ENCODE peak calls at places on chromosomes 12 and 14, in five cellular contexts. C, P, R, O and J are unnamed samples.

GRCh38 chr12:91180577-91180976 is 2.0 kb downstream of the DCN start:
- DNase-seq in P (no peak), O (no peak), R (no peak), C (no peak), J (no peak)

GRCh38 chr14:59632381-59632780 is 55.8 kb upstream of the CCDC175 start:
- DNase-seq in P (no peak), O (peak), C (peak), R (peak), J (no peak)

GRCh38 chr14:56514663-56515371 is 64.8 kb upstream of the TMEM260 start:
- DNase-seq in O (no peak), P (no peak), C (no peak), R (no peak), J (no peak)

GRCh38 chr12:12612403-12612802 is 727 bp downstream of the CREBL2 start:
- DNase-seq in P (no peak), O (no peak), C (peak), R (peak), J (no peak)

GRCh38 chr12:49891476-49891875 is 12.2 kb downstream of the FAIM2 start:
- DNase-seq in R (no peak), C (no peak), O (no peak), P (no peak), J (peak)

GRCh38 chr12:15662303-15662980 is 126.7 kb downstream of the EPS8 start:
- DNase-seq in P (no peak), R (no peak), C (no peak), O (no peak), J (no peak)

GRCh38 chr12:104359216-104359615 is 55.7 kb downstream of the EID3 start:
- DNase-seq in C (no peak), O (no peak), R (no peak), P (no peak), J (no peak)

GRCh38 chr12:128761305-128761880 is 62.4 kb downstream of the SLC15A4 start:
- DNase-seq in O (peak), R (no peak), P (no peak), C (no peak), J (no peak)

GRCh38 chr14:50060871-50061663 is 55.3 kb downstream of the VCPKMT start:
- DNase-seq in O (no peak), C (peak), R (peak), P (no peak), J (no peak)